ENCODE peak calls at places on chromosomes 2 and 18, in five cellular contexts. P is kidney glomerular epithelial cell; R is activated CD4-positive, alpha-beta T cell treated with anti-CD3 and anti-CD28 coated beads for 48 hours; L is A549; V is KBM-7. J is an unnamed sample.
A peak's percentile ranks its signal among the peaks of the same experiment; 100 is the strongest.

GRCh38 chr2:134917219-134917957 is 1.2 kb upstream of the CCNT2 start:
- DNase-seq in P (peak; percentile 66), R (peak; percentile 24), L (peak; percentile 12), V (no peak), J (no peak)

GRCh38 chr2:236731767-236732580 is 162.3 kb downstream of the ACKR3 start:
- DNase-seq in P (no peak), R (no peak), L (peak; percentile 36), V (no peak), J (peak; percentile 79)

GRCh38 chr18:12011199-12011961 is 30.1 kb downstream of the IMPA2 start:
- DNase-seq in P (no peak), R (no peak), L (no peak), V (no peak), J (peak; percentile 48)

GRCh38 chr18:13252696-13253410 is 34.3 kb downstream of the LDLRAD4 start:
- DNase-seq in P (no peak), R (no peak), L (no peak), V (no peak), J (no peak)

GRCh38 chr18:44654555-44654954 is 26.1 kb upstream of the SETBP1 start:
- DNase-seq in P (peak; percentile 91), R (no peak), L (peak; percentile 36), V (no peak), J (peak; percentile 71)

GRCh38 chr2:69641887-69642708 is 1.4 kb downstream of the AAK1 start:
- DNase-seq in P (no peak), R (no peak), L (no peak), V (no peak), J (peak; percentile 59)

GRCh38 chr2:40384714-40385113 is 67.2 kb downstream of the SLC8A1 start:
- DNase-seq in P (peak; percentile 8), R (no peak), L (no peak), V (peak; percentile 60), J (peak; percentile 65)

GRCh38 chr2:71458413-71459083 is 5.2 kb downstream of the DYSF start:
- DNase-seq in P (no peak), R (no peak), L (no peak), V (no peak), J (peak; percentile 95)

GRCh38 chr2:239459056-239459455 is 58.2 kb upstream of the HDAC4 start:
- DNase-seq in P (no peak), R (no peak), L (no peak), V (no peak), J (no peak)

GRCh38 chr2:38978504-38978903 is 88.8 kb downstream of the ARHGEF33 start:
- DNase-seq in P (no peak), R (no peak), L (no peak), V (peak; percentile 68), J (no peak)

GRCh38 chr18:37778417-37779165 is 213.0 kb upstream of the CELF4 start:
- DNase-seq in P (peak; percentile 32), R (peak; percentile 68), L (peak; percentile 44), V (peak; percentile 77), J (peak; percentile 66)

GRCh38 chr2:188787002-188787660 is 187.0 kb upstream of the COL3A1 start:
- DNase-seq in P (peak; percentile 82), R (no peak), L (peak; percentile 13), V (no peak), J (no peak)

GRCh38 chr18:56235061-56235772 is 403.2 kb downstream of the TXNL1 start:
- DNase-seq in P (no peak), R (no peak), L (no peak), V (peak; percentile 69), J (no peak)

GRCh38 chr2:238585836-238586821 is 159.4 kb downstream of the ASB1 start:
- DNase-seq in P (no peak), R (no peak), L (no peak), V (peak; percentile 67), J (no peak)

GRCh38 chr2:230824406-230824978 is 40.2 kb upstream of the ITM2C start:
- DNase-seq in P (peak; percentile 63), R (peak; percentile 61), L (peak; percentile 81), V (peak; percentile 86), J (peak; percentile 95)

GRCh38 chr2:20573611-20574422 is 77.1 kb downstream of the HS1BP3 start:
- DNase-seq in P (no peak), R (no peak), L (no peak), V (no peak), J (peak; percentile 82)

GRCh38 chr2:95300391-95300938 is 3.3 kb downstream of the KCNIP3 start:
- DNase-seq in P (no peak), R (no peak), L (no peak), V (peak; percentile 11), J (no peak)

J was measured in osteoblast.